ENCODE peak calls at places on chromosomes 3 and 15, in six cellular contexts. O is activated CD4-positive, alpha-beta T cell treated with anti-CD3 and anti-CD28 coated beads for 36 hours; M is G401; U is NCI-H1092; A is activated T-cell treated with anti-CD3 and anti-CD28 coated beads, Interleukin-2, amount 50 U/mL, for 72 hours; C is H4. V is an unnamed sample.

GRCh38 chr3:56812749-56813655 is 11.3 kb upstream of the ARHGEF3 start:
- DNase-seq in M (no peak), C (no peak), U (no peak), O (no peak), A (no peak), V (no peak)

GRCh38 chr3:136804813-136805212 is 14.1 kb upstream of the SLC35G2 start:
- DNase-seq in A (no peak), M (no peak), C (no peak), O (no peak), U (no peak), V (no peak)

GRCh38 chr3:46102780-46103130 is 75.5 kb upstream of the XCR1 start:
- DNase-seq in C (no peak), O (no peak), U (no peak), M (no peak), A (no peak), V (no peak)

GRCh38 chr3:122772827-122773226 is 20.8 kb downstream of the HSPBAP1 start:
- DNase-seq in M (no peak), O (no peak), U (no peak), A (no peak), C (no peak), V (no peak)

GRCh38 chr15:82186748-82187415 is 75.7 kb downstream of the EFL1 start:
- DNase-seq in M (no peak), C (no peak), U (no peak), A (no peak), O (no peak), V (no peak)

GRCh38 chr3:30098656-30099454 is 507.5 kb upstream of the TGFBR2 start:
- DNase-seq in U (no peak), O (peak), M (no peak), A (no peak), C (no peak), V (no peak)

GRCh38 chr15:77063249-77063648 is 7.7 kb downstream of the TSPAN3 start:
- DNase-seq in C (no peak), A (no peak), M (no peak), U (no peak), O (no peak), V (no peak)

GRCh38 chr15:73930790-73931281 is 4.6 kb downstream of the LOXL1 start:
- DNase-seq in M (no peak), C (no peak), O (no peak), U (no peak), A (no peak), V (no peak)

GRCh38 chr3:125398952-125399351 is 23.8 kb upstream of the ZNF148 start:
- DNase-seq in A (no peak), M (no peak), U (no peak), C (no peak), O (no peak), V (no peak)

GRCh38 chr3:12986986-12987385 is 86.2 kb downstream of the IQSEC1 start:
- DNase-seq in O (no peak), M (peak), U (no peak), C (no peak), A (no peak), V (no peak)

GRCh38 chr3:37601832-37602231 is 259.8 kb upstream of the CTDSPL start:
- DNase-seq in M (no peak), O (no peak), C (peak), A (no peak), U (no peak), V (no peak)

GRCh38 chr3:192745150-192745549 is 17.8 kb upstream of the FGF12 start:
- DNase-seq in C (no peak), A (no peak), U (no peak), O (no peak), M (no peak), V (no peak)

GRCh38 chr3:111592143-111592542 is 3.0 kb downstream of the ZBED2 start:
- DNase-seq in M (no peak), U (no peak), C (no peak), O (no peak), A (no peak), V (no peak)

GRCh38 chr15:45664451-45664850 is 29.6 kb downstream of the SQOR start:
- DNase-seq in M (no peak), U (no peak), O (no peak), A (no peak), C (no peak), V (no peak)

GRCh38 chr3:137165117-137165806 is 207.5 kb downstream of the IL20RB start:
- DNase-seq in M (no peak), A (no peak), U (no peak), O (no peak), C (peak), V (no peak)

GRCh38 chr3:40109641-40110490 is 199.6 kb upstream of the EIF1B start:
- DNase-seq in U (no peak), M (no peak), A (no peak), O (no peak), C (no peak), V (no peak)

GRCh38 chr3:169676925-169677537 is 13.5 kb upstream of the MECOM start:
- DNase-seq in C (no peak), O (no peak), U (no peak), M (no peak), A (no peak), V (no peak)

GRCh38 chr3:53150247-53151085 is 10.5 kb upstream of the PRKCD start:
- DNase-seq in U (no peak), M (no peak), A (no peak), C (no peak), O (no peak), V (no peak)

GRCh38 chr15:47812436-47813109 is 95.3 kb downstream of the SEMA6D start:
- DNase-seq in C (no peak), U (no peak), M (peak), A (peak), O (no peak), V (no peak)